ENCODE peak calls at places on chromosomes 1 and 21, in eight cellular contexts. Y is uterus; R is OCI-LY7; A is hypothalamus; Z is iPS DF 6.9; M is activated CD4-positive, alpha-beta T cell treated with anti-CD3 and anti-CD28 coated beads, Interleukin-2, amount 10 ng/mL, durations not matched to agents 7 days and 5 days; T is RPMI8226; B is NCI-H1417. C is an unnamed sample.

GRCh38 chr1:18994381-18994780 is 37.9 kb upstream of the IFFO2 start:
- DNase-seq in Y (no peak), T (no peak), M (no peak), R (no peak), A (no peak), Z (no peak), B (no peak), C (no peak)

GRCh38 chr1:243253927-243254232 is 1.2 kb downstream of the CEP170 start:
- DNase-seq in Z (no peak), R (no peak), B (no peak), A (no peak), Y (no peak), M (peak), T (peak), C (no peak)

GRCh38 chr1:164838786-164839185 is 279.8 kb downstream of the PBX1 start:
- DNase-seq in A (no peak), T (no peak), Z (no peak), B (peak), Y (no peak), M (no peak), R (no peak), C (no peak)

GRCh38 chr1:31387612-31388011 is 14.7 kb upstream of the FABP3 start:
- DNase-seq in M (no peak), R (no peak), T (no peak), Z (no peak), A (no peak), Y (no peak), B (no peak), C (no peak)

GRCh38 chr21:17463441-17463840 is 49.4 kb upstream of the CXADR start:
- DNase-seq in Y (peak), T (no peak), A (no peak), R (no peak), B (no peak), M (no peak), Z (no peak), C (no peak)

GRCh38 chr1:20727746-20728316 is 4.7 kb downstream of the SH2D5 start:
- DNase-seq in Z (no peak), B (no peak), A (no peak), R (peak), Y (no peak), M (no peak), T (no peak), C (no peak)

GRCh38 chr21:44653656-44654575 is 543 bp downstream of the KRTAP12-4 start:
- DNase-seq in T (peak), R (no peak), A (no peak), Z (no peak), Y (no peak), B (no peak), M (peak), C (peak)

GRCh38 chr1:151584278-151584677 is 27.6 kb upstream of the SNX27 start:
- DNase-seq in B (no peak), T (no peak), Z (no peak), A (no peak), Y (no peak), R (no peak), M (no peak), C (no peak)

GRCh38 chr1:221101792-221102191 is 222.5 kb downstream of the HLX start:
- DNase-seq in M (no peak), A (no peak), Y (no peak), B (no peak), R (no peak), Z (no peak), T (no peak), C (no peak)

GRCh38 chr1:71881611-71882010 is 400.7 kb downstream of the NEGR1 start:
- DNase-seq in T (no peak), A (no peak), Y (no peak), R (no peak), M (no peak), B (no peak), Z (no peak), C (no peak)

GRCh38 chr1:72482736-72483413 is 200.5 kb upstream of the NEGR1 start:
- DNase-seq in R (no peak), B (no peak), Z (no peak), A (no peak), M (no peak), Y (no peak), T (no peak), C (no peak)

GRCh38 chr21:37593015-37593414 is 226.4 kb downstream of the DYRK1A start:
- DNase-seq in B (no peak), R (peak), M (no peak), T (no peak), Y (no peak), A (no peak), Z (peak), C (no peak)

GRCh38 chr1:232875536-232875935 is 70.3 kb downstream of the MAP10 start:
- DNase-seq in B (no peak), Y (no peak), R (no peak), T (no peak), M (no peak), A (no peak), Z (no peak), C (no peak)

GRCh38 chr1:178266619-178267066 is 172.7 kb downstream of the RASAL2 start:
- DNase-seq in Y (no peak), Z (peak), A (no peak), M (no peak), R (no peak), B (no peak), T (no peak), C (no peak)

GRCh38 chr1:226654046-226654445 is 85.0 kb downstream of the ITPKB start:
- DNase-seq in B (no peak), M (no peak), R (no peak), Z (peak), T (peak), A (no peak), Y (no peak), C (no peak)

GRCh38 chr1:20080441-20081330 is 10.7 kb downstream of the PLA2G5 start:
- DNase-seq in Y (no peak), B (no peak), Z (no peak), T (peak), M (peak), R (peak), A (no peak), C (no peak)